ENCODE peak calls at places on chromosomes 2 and 18, in six cellular contexts. C is mammary epithelial cell, P is A549, I is uterus, G is tibial nerve, L is keratinocyte. O is an unnamed sample.

GRCh38 chr2:145874466-145874865 is 1354.5 kb upstream of the ZEB2 start:
- DNase-seq in P (no peak), I (no peak), L (no peak), C (peak; percentile 54), G (no peak), O (no peak)

GRCh38 chr2:231241755-231242507 is 43.5 kb downstream of the ARMC9 start:
- DNase-seq in P (no peak), I (no peak), C (no peak), L (no peak), G (no peak), O (no peak)

GRCh38 chr18:58496937-58497336 is 132.0 kb downstream of the ALPK2 start:
- DNase-seq in G (no peak), C (no peak), L (no peak), I (no peak), P (peak; percentile 32), O (no peak)

GRCh38 chr18:26654173-26655009 is 106.0 kb upstream of the KCTD1 start:
- DNase-seq in G (no peak), P (peak; percentile 41), C (no peak), I (no peak), L (no peak), O (no peak)

GRCh38 chr18:23722646-23723045 is 33.4 kb downstream of the LAMA3 start:
- DNase-seq in C (no peak), P (no peak), G (no peak), I (peak; percentile 64), L (no peak), O (no peak)

GRCh38 chr2:222307138-222307756 is 8.4 kb upstream of the PAX3 start:
- DNase-seq in I (no peak), P (peak; percentile 18), L (no peak), C (no peak), G (no peak), O (no peak)

GRCh38 chr2:119279666-119280065 is 56.0 kb downstream of the STEAP3 start:
- DNase-seq in L (no peak), C (no peak), G (no peak), P (no peak), I (no peak), O (no peak)

GRCh38 chr2:240567872-240568677 is at the start of gene RNPEPL1:
- DNase-seq in C (peak; percentile 47), L (no peak), G (peak; percentile 13), P (peak; percentile 57), I (peak; percentile 28), O (peak; percentile 69)

GRCh38 chr2:177078416-177078815 is 134.2 kb upstream of the HNRNPA3 start:
- DNase-seq in G (peak; percentile 24), C (peak; percentile 12), P (peak; percentile 11), I (peak; percentile 94), L (no peak), O (no peak)

GRCh38 chr2:238389985-238390682 is 36.6 kb upstream of the ASB1 start:
- DNase-seq in C (peak; percentile 74), L (peak; percentile 28), G (no peak), P (no peak), I (no peak), O (no peak)

GRCh38 chr18:27964811-27965210 is 212.1 kb downstream of the CDH2 start:
- DNase-seq in P (peak; percentile 20), I (no peak), L (peak; percentile 23), C (peak; percentile 43), G (no peak), O (no peak)

GRCh38 chr2:61750624-61751023 is 103.2 kb downstream of the FAM161A start:
- DNase-seq in I (no peak), C (no peak), G (no peak), L (no peak), P (no peak), O (no peak)

GRCh38 chr2:27891820-27892105 is 1.2 kb downstream of the BABAM2 start:
- DNase-seq in L (no peak), I (no peak), P (peak; percentile 27), C (no peak), G (no peak), O (no peak)

GRCh38 chr2:75787532-75788132 is 76.9 kb upstream of the GCFC2 start:
- DNase-seq in C (peak; percentile 17), G (no peak), P (peak; percentile 47), L (no peak), I (no peak), O (no peak)

GRCh38 chr2:30224147-30224546 is 7.2 kb upstream of the LBH start:
- DNase-seq in C (no peak), I (no peak), G (no peak), L (no peak), P (no peak), O (no peak)

GRCh38 chr2:224055101-224055500 is 16.0 kb upstream of the SERPINE2 start:
- DNase-seq in P (no peak), C (peak; percentile 16), L (no peak), G (no peak), I (no peak), O (no peak)

GRCh38 chr2:234666911-234667310 is 170.0 kb upstream of the ARL4C start:
- DNase-seq in I (no peak), G (no peak), C (no peak), L (no peak), P (no peak), O (no peak)

GRCh38 chr2:233810385-233810784 is 32.3 kb downstream of the MROH2A start:
- DNase-seq in I (no peak), G (no peak), P (no peak), L (no peak), C (no peak), O (no peak)

GRCh38 chr2:227614246-227614645 is 394 bp downstream of the SCYGR3 start:
- DNase-seq in L (no peak), C (no peak), I (no peak), P (no peak), G (no peak), O (no peak)

GRCh38 chr2:105739408-105739807 is 5.3 kb upstream of the NCK2 start:
- DNase-seq in C (no peak), P (no peak), L (no peak), G (no peak), I (no peak), O (no peak)

GRCh38 chr18:24060644-24061043 is 46.1 kb downstream of the TTC39C start:
- DNase-seq in C (no peak), P (no peak), I (no peak), L (no peak), G (no peak), O (no peak)

GRCh38 chr2:159410276-159410675 is 123.8 kb upstream of the WDSUB1 start:
- DNase-seq in I (no peak), G (no peak), L (no peak), P (no peak), C (no peak), O (no peak)

GRCh38 chr18:72830109-72830508 is 37.7 kb downstream of the NETO1 start:
- DNase-seq in P (peak; percentile 1), G (no peak), I (no peak), C (peak; percentile 51), L (no peak), O (no peak)

GRCh38 chr2:108935231-108935863 is 53.7 kb downstream of the EDAR start:
- DNase-seq in I (no peak), C (no peak), P (no peak), L (no peak), G (no peak), O (no peak)

GRCh38 chr2:30234180-30234971 is 3.0 kb downstream of the LBH start:
- DNase-seq in I (peak; percentile 65), C (peak; percentile 96), L (peak; percentile 42), G (peak; percentile 30), P (peak; percentile 89), O (no peak)

GRCh38 chr2:103788875-103789715 is 1027.3 kb downstream of the TMEM182 start:
- DNase-seq in C (no peak), G (no peak), I (no peak), P (peak; percentile 19), L (no peak), O (no peak)

GRCh38 chr2:98457045-98457696 is 12.5 kb downstream of the INPP4A start:
- DNase-seq in G (no peak), P (peak; percentile 88), C (peak; percentile 76), I (no peak), L (no peak), O (no peak)

GRCh38 chr18:79555885-79556284 is 123.7 kb upstream of the CTDP1 start:
- DNase-seq in C (no peak), P (no peak), L (no peak), I (no peak), G (no peak), O (no peak)

GRCh38 chr2:147177449-147177848 is 667.4 kb upstream of the ACVR2A start:
- DNase-seq in G (no peak), P (no peak), I (no peak), C (peak; percentile 74), L (peak; percentile 32), O (no peak)

GRCh38 chr2:197759013-197759412 is 26.1 kb downstream of the BOLL start:
- DNase-seq in I (no peak), G (no peak), P (no peak), L (no peak), C (no peak), O (no peak)

DNA sequence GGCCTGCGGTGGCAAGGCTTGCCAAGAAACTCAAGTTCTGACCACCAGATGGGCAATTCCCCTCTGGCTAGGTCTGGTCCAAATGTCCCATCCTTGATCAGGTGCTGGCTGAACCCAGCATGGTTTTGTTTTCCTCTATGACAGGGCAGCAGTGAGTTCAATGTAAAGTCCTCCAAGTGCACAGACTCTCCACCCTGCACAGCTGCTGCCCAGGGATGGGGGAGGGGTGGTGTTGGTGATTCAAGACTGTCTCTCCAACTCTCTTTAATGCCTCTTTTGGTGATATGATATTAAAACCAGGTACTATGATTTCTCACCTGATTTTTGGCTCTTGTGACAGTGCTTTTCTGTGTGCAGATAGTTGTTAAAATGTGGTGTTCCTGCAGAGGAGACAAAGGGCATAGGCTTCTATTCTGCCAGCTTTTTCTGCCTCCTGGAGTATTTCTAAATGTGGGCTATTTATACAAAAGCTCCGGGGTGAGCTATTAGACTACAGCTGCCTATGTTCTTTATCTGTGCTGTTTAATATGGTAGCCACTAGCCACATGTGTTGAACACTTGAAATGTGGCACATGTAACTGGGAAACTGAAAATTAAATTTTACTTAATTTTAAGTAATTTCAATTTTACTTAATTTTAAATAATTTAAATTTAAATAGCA is 64.0 kb upstream of the STK39 start:
- DNase-seq in P (no peak), L (no peak), G (no peak), C (no peak), I (no peak), O (no peak)
- H3K27ac ChIP-seq in P (no peak overlapping the region), L (no peak overlapping the region), G (no peak overlapping the region), C (no peak overlapping the region), I (no peak overlapping the region), O (no peak overlapping the region)

GRCh38 chr2:32858713-32859112 is 88.0 kb upstream of the LTBP1 start:
- DNase-seq in G (no peak), I (no peak), L (no peak), C (no peak), P (no peak), O (no peak)
- H3K27ac ChIP-seq in G (no peak overlapping the region), I (no peak overlapping the region), L (no peak overlapping the region), C (no peak overlapping the region), P (no peak overlapping the region), O (no peak overlapping the region)

GRCh38 chr18:22468554-22468891 is 50.8 kb upstream of the CTAGE1 start:
- DNase-seq in P (no peak), C (no peak), L (no peak), I (no peak), G (no peak), O (no peak)
- H3K27ac ChIP-seq in P (peak overlapping the region; percentile 94), C (peak overlapping the region; percentile 99), L (peak overlapping the region; percentile 99), I (peak overlapping the region; percentile 83), G (no peak overlapping the region), O (no peak overlapping the region)

DNA sequence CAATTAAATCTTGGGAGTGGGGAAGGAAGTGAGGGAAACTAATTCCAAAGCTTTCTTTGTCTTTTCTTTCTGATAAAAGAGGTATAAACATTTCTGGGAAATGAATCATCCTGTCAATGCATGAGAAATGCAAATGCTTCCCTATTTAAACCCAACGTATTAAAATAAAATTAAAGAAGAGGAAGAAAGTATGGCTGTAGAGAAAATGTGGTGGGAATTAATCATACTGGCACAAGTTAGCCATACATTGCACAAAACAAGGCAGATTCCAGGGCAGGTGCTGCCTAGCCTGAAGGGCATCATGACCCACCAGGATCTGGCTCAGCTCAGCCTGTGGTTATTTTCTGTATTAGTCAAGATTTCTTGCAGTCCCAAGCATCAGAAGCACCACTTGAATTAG is 338.0 kb downstream of the NYAP2 start:
- DNase-seq in G (no peak), C (peak; percentile 85), I (no peak), P (no peak), L (peak; percentile 58), O (no peak)
- H3K27ac ChIP-seq in G (no peak overlapping the region), C (no peak overlapping the region), I (no peak overlapping the region), P (no peak overlapping the region), L (no peak overlapping the region), O (no peak overlapping the region)